ENCODE peak calls at places on chromosomes 11 and 22, in six cellular contexts. M, J, D, Y, P and E are unnamed samples.

GRCh38 chr11:63586451-63587166 is 23.4 kb upstream of the PLAAT2 start:
- DNase-seq in M (no peak), J (no peak), D (no peak), Y (no peak), P (no peak), E (no peak)

GRCh38 chr22:20206709-20207215 is 55.9 kb upstream of the CCDC188 start:
- DNase-seq in M (no peak), J (peak; percentile 31), D (peak; percentile 58), Y (peak; percentile 20), P (peak; percentile 91), E (no peak)

GRCh38 chr11:96315476-96315875 is 27.5 kb downstream of the MAML2 start:
- DNase-seq in M (no peak), J (no peak), D (no peak), Y (no peak), P (no peak), E (no peak)

GRCh38 chr11:776459-777287 is 614 bp downstream of the GATD1 start:
- DNase-seq in M (no peak), J (no peak), D (no peak), Y (no peak), P (peak; percentile 69), E (peak; percentile 70)

GRCh38 chr11:34870548-34871209 is 45.5 kb downstream of the APIP start:
- DNase-seq in M (no peak), J (no peak), D (no peak), Y (no peak), P (no peak), E (no peak)

GRCh38 chr11:47248664-47249377 is at the start of gene ACP2:
- DNase-seq in M (peak; percentile 81), J (peak; percentile 91), D (peak; percentile 93), Y (peak; percentile 90), P (peak; percentile 93), E (peak; percentile 94)

GRCh38 chr11:1326435-1327063 is 17.1 kb upstream of the TOLLIP start:
- DNase-seq in M (no peak), J (no peak), D (no peak), Y (no peak), P (no peak), E (peak; percentile 64)

GRCh38 chr11:69427337-69427736 is 54.1 kb upstream of the LINC01488 start:
- DNase-seq in M (no peak), J (no peak), D (no peak), Y (no peak), P (peak; percentile 90), E (peak; percentile 61)

GRCh38 chr11:29333993-29334780 is 682.6 kb downstream of the KCNA4 start:
- DNase-seq in M (no peak), J (no peak), D (no peak), Y (no peak), P (no peak), E (no peak)

GRCh38 chr11:43212279-43212678 is 99.5 kb upstream of the API5 start:
- DNase-seq in M (no peak), J (no peak), D (no peak), Y (no peak), P (no peak), E (no peak)

GRCh38 chr11:103863497-103863896 is 172.9 kb upstream of the DDI1 start:
- DNase-seq in M (no peak), J (no peak), D (no peak), Y (no peak), P (no peak), E (no peak)

GRCh38 chr11:72398058-72398758 is 36.1 kb downstream of the CLPB start:
- DNase-seq in M (no peak), J (no peak), D (no peak), Y (no peak), P (no peak), E (no peak)

GRCh38 chr11:70503201-70503877 is 105.0 kb downstream of the CTTN start:
- DNase-seq in M (no peak), J (no peak), D (no peak), Y (no peak), P (peak; percentile 32), E (peak; percentile 26)

GRCh38 chr11:79201637-79202347 is 239.0 kb downstream of the TENM4 start:
- DNase-seq in M (no peak), J (no peak), D (no peak), Y (no peak), P (no peak), E (no peak)

DNA sequence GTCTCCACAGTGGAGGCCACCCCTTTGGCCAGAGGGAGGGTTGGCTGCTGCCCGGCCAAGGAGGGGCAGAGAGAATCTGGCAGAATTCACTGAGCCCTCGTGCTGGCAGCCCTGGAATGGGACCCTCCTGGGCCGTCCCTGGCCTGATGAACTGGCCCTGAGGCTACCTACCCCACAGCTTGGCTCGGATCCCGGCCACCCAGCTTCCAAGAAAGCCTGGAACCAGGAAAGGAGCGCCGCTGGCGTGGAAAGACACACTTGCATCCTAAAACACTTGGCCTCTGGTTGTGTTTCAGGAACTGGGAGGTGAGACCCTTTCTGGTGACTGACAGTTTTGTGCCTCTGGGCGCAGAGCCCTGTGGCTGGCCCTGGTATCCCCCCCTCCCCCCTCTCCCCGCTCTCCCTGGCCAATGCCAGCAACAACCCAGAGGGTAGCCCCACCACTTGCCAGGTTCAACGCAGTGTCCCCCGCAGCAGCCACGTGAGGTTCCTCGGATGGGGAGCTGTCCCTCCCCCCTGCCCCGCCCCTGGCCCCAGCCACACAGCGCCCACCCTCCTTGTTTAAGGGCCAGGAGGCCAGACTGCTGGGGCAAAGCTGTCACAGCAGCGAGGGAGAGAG is 693 bp downstream of the NFAM1 start:
- DNase-seq in M (no peak), J (no peak), D (no peak), Y (no peak), P (no peak), E (peak; percentile 73)
- H3K27ac ChIP-seq in M (peak overlapping the region; percentile 76), J (peak overlapping the region; percentile 26), D (peak overlapping the region; percentile 68), Y (no peak overlapping the region), P (peak overlapping the region; percentile 38), E (peak overlapping the region; percentile 55)

DNA sequence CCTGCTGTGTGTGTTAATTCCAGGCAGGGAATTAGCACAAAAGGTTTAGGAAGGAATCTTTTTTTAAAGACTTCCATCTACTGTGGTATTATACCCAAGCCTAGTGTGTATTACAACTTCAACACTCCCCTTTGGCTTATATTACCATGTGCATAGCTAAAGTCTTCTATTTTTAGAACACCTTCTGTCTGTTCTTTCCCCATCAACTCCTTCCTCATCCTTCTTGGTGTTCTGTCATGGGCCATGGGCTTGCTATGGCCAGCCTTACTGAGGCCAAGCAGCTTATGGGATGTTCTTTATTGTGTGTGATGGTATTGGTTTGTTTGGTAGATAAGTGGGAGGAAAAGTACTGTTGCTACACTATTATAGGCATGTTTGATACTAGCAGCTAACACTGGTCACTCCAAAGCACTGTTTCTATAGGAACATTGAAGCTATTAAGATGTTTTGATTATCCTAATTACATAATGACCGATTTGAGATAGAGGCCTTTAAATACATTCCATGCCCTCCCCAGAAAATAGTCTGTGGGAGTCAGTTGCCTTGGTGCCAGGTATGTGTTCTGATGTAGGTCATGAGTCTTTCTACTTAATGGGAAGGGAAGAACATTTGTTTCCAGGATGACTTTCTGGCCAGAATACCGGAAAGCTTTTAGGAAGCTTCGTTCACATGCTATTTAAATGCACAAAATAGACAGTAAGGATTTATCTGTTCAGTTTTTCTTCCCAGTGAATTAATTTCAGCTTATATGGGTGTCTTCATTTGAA is 16.5 kb downstream of the MCAM start:
- DNase-seq in M (no peak), J (no peak), D (no peak), Y (no peak), P (no peak), E (no peak)
- H3K4me1 ChIP-seq in M (peaks cover 13% of the 10 kb centered on the region), J (no peaks in the 10 kb centered on the region), D (peaks cover 29% of the 10 kb centered on the region), Y (no peaks in the 10 kb centered on the region), P (no peaks in the 10 kb centered on the region), E (peaks cover 40% of the 10 kb centered on the region)

GRCh38 chr11:5280582-5281102 is 10.9 kb upstream of the HBE1 start:
- DNase-seq in M (no peak), J (no peak), D (peak; percentile 45), Y (peak; percentile 16), P (no peak), E (no peak)
- TF ChIP-seq POLR2A in M (no peak), J (no peak), D (no peak), Y (no peak), P (no peak), E (no peak)

GRCh38 chr11:122697636-122698167 is 42.2 kb downstream of the UBASH3B start:
- DNase-seq in M (no peak), J (no peak), D (no peak), Y (peak; percentile 74), P (no peak), E (no peak)
- H3K27ac ChIP-seq in M (no peak overlapping the region), J (peak overlapping the region; percentile 5), D (peak overlapping the region; percentile 49), Y (peak overlapping the region; percentile 43), P (no peak overlapping the region), E (no peak overlapping the region)

GRCh38 chr11:61481806-61482205 is 26.7 kb upstream of the LRRC10B start:
- DNase-seq in M (no peak), J (no peak), D (no peak), Y (no peak), P (no peak), E (no peak)
- H3K4me1 ChIP-seq in M (peaks cover 30% of the 10 kb centered on the region), J (peaks cover 6% of the 10 kb centered on the region), D (peaks cover 21% of the 10 kb centered on the region), Y (no peaks in the 10 kb centered on the region), P (no peaks in the 10 kb centered on the region), E (peaks cover 11% of the 10 kb centered on the region)

GRCh38 chr22:38681784-38682335 is at the start of gene TOMM22:
- DNase-seq in M (peak; percentile 61), J (peak; percentile 91), D (peak; percentile 91), Y (peak; percentile 83), P (peak; percentile 93), E (peak; percentile 93)
- TF ChIP-seq POLR2A in M (no peak), J (peak; percentile 85), D (no peak), Y (peak; percentile 74), P (peak; percentile 76), E (peak; percentile 22)

GRCh38 chr11:119722281-119722794 is 6.7 kb downstream of the NECTIN1 start:
- DNase-seq in M (no peak), J (peak; percentile 55), D (peak; percentile 67), Y (no peak), P (peak; percentile 53), E (no peak)

GRCh38 chr11:119723952-119724325 is 5.1 kb downstream of the NECTIN1 start:
- DNase-seq in M (no peak), J (no peak), D (no peak), Y (no peak), P (no peak), E (no peak)

GRCh38 chr11:119723243-119723951 is 5.6 kb downstream of the NECTIN1 start:
- DNase-seq in M (no peak), J (no peak), D (no peak), Y (no peak), P (peak; percentile 11), E (no peak)

GRCh38 chr11:119720311-119720710 is 8.7 kb downstream of the NECTIN1 start:
- DNase-seq in M (no peak), J (no peak), D (no peak), Y (no peak), P (peak; percentile 31), E (no peak)

GRCh38 chr11:119721129-119722120 is 7.6 kb downstream of the NECTIN1 start:
- DNase-seq in M (no peak), J (no peak), D (no peak), Y (no peak), P (no peak), E (no peak)
- H3K27ac ChIP-seq in M (peak overlapping the region; percentile 6), J (no peak overlapping the region), D (no peak overlapping the region), Y (no peak overlapping the region), P (no peak overlapping the region), E (no peak overlapping the region)

DNA sequence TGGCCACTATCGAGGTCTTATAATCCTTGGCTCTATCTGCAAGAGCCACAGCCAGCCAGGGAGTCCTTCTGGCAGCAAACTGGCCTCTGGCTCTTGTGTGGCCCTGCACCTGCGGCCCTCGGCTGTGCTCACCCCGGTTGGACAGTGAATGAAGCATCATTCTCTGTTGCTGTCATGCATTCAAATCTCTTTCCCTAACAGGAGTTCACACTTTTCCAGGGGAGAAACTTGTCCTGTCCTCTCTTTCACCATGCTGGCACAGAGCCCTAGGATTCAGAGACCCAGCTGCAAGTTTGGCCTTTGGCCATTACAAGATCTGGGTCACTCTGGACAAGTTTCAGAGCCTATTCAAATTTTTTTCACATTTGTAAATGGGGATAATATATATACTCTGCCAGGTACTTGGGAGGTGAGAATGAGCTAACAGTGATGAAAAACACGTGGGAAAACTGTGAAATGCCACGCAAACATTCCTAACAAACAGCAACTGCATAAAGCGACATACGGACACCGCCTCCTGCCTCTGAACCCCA is 34.2 kb downstream of the TMEM184B start:
- DNase-seq in M (no peak), J (no peak), D (no peak), Y (no peak), P (no peak), E (peak; percentile 83)
- H3K4me1 ChIP-seq in M (peaks cover 90% of the 10 kb centered on the region), J (peaks cover 45% of the 10 kb centered on the region), D (peaks cover 85% of the 10 kb centered on the region), Y (no peaks in the 10 kb centered on the region), P (no peaks in the 10 kb centered on the region), E (no peaks in the 10 kb centered on the region)